ENCODE peak calls at places on chromosomes 7 and 10, in six cellular contexts. V is NB4, D is pancreas, B is endothelial cell of umbilical vein, L is neural progenitor cell, K is MG63. H is an unnamed sample.

GRCh38 chr7:159031135-159031701 is 113.4 kb downstream of the VIPR2 start:
- DNase-seq in K (no peak), D (peak), V (peak), L (peak), B (no peak), H (no peak)

GRCh38 chr7:2444476-2444875 is 31.7 kb downstream of the GRIFIN start:
- DNase-seq in B (no peak), K (peak), D (no peak), L (no peak), V (no peak), H (no peak)

GRCh38 chr10:73414230-73414981 is 548 bp upstream of the ANXA7 start:
- DNase-seq in V (no peak), D (no peak), K (no peak), B (no peak), L (no peak), H (no peak)

GRCh38 chr7:26417911-26418413 is 126.3 kb downstream of the SNX10 start:
- DNase-seq in D (no peak), L (no peak), V (no peak), K (no peak), B (peak), H (no peak)

GRCh38 chr7:194257-194995 is 2.1 kb downstream of the FAM20C start:
- DNase-seq in V (no peak), B (peak), L (no peak), K (no peak), D (no peak), H (no peak)

GRCh38 chr7:80379034-80379433 is 132.8 kb downstream of the GNAT3 start:
- DNase-seq in D (no peak), V (no peak), K (no peak), B (peak), L (no peak), H (no peak)

GRCh38 chr7:41255113-41255512 is 447.8 kb downstream of the INHBA start:
- DNase-seq in K (no peak), L (no peak), V (no peak), D (no peak), B (no peak), H (no peak)

GRCh38 chr7:116169060-116169459 is 41.3 kb upstream of the TES start:
- DNase-seq in V (no peak), B (no peak), L (no peak), K (peak), D (no peak), H (no peak)

GRCh38 chr10:74334221-74334620 is 183.2 kb downstream of the ADK start:
- DNase-seq in K (no peak), L (no peak), V (no peak), D (no peak), B (no peak), H (no peak)

GRCh38 chr10:88271736-88272135 is 311.4 kb downstream of the RNLS start:
- DNase-seq in D (no peak), B (no peak), V (peak), K (no peak), L (no peak), H (no peak)

GRCh38 chr10:74576586-74576985 is 249.8 kb upstream of the KAT6B start:
- DNase-seq in K (no peak), L (no peak), D (no peak), B (no peak), V (no peak), H (no peak)

GRCh38 chr7:77444123-77444522 is 28.0 kb upstream of the GSAP start:
- DNase-seq in D (no peak), V (no peak), B (no peak), K (no peak), L (peak), H (no peak)

GRCh38 chr10:73386583-73386982 is 27.3 kb downstream of the ANXA7 start:
- DNase-seq in K (no peak), D (no peak), V (no peak), L (no peak), B (no peak), H (no peak)

GRCh38 chr10:29957887-29958330 is 101.5 kb downstream of the JCAD start:
- DNase-seq in B (no peak), K (no peak), L (no peak), D (peak), V (peak), H (peak)

GRCh38 chr7:5494683-5495561 is 71.3 kb upstream of the TNRC18 start:
- DNase-seq in V (peak), D (peak), L (peak), K (peak), B (peak), H (peak)
- H3K4me3 ChIP-seq in V (no peak), D (peak), L (no peak), K (no peak), B (no peak), H (peak)

DNA sequence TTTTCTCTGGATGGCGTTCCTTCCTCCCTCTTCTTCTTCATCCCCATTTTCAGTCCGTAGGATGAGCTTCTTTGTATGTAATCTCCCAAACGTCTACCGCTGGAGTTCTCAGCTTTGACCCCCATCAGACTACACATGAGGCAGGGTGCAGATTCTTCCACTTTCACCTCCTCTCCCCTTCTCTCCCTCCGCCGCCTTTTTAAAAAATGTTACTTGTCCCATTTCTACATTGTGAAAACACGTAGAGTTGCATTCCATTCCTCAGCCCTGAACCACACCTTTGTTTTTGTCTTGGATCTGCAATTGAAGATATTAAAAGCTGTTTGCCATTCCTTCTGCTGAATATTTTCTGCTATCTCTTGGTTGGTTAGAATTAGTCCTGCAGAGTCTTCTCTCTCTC is 6.2 kb downstream of the ADIRF start:
- DNase-seq in L (no peak), V (no peak), B (no peak), K (no peak), D (no peak), H (no peak)
- H3K4me3 ChIP-seq in L (no peak), V (no peak), B (no peak), K (no peak), D (no peak), H (no peak)

GRCh38 chr10:132992433-132993215 is 50.3 kb upstream of the CFAP46 start:
- DNase-seq in D (no peak), B (no peak), L (no peak), K (no peak), V (no peak), H (no peak)
- H3K4me3 ChIP-seq in D (no peak), B (no peak), L (no peak), K (no peak), V (no peak), H (no peak)

DNA sequence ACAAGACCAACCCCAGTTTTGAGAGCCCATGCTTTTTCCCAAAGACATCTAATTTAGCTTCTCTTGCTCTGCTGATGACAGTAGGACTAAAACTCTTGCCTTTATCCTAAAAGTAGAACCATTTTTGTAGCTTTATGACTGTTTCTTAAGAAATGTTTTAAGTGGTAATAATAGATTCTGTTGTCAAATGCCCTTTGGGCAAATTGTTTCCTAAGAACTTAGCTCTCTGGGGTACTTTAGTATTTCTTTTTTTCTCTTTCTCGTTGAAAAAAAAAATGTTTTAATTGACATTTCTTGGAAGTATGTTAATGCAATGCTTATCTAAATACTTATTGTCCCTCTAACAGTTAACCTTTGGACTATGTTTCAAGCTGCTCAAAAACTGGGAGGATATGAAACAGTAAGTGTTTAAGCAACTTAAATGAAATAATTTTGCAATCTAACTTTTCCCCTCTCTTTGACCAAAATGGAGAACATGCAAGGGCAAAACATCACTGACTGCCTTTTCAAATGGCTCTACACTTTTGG is 157.5 kb downstream of the ARID5B start:
- DNase-seq in V (no peak), K (no peak), D (no peak), B (no peak), L (no peak), H (no peak)
- H3K4me3 ChIP-seq in V (no peak), K (no peak), D (no peak), B (no peak), L (no peak), H (no peak)

GRCh38 chr10:126906704-126907422 is 1.6 kb downstream of the DOCK1 start:
- DNase-seq in L (no peak), B (no peak), D (no peak), V (no peak), K (no peak), H (no peak)
- H3K4me3 ChIP-seq in L (peak), B (no peak), D (peak), V (no peak), K (peak), H (no peak)

DNA sequence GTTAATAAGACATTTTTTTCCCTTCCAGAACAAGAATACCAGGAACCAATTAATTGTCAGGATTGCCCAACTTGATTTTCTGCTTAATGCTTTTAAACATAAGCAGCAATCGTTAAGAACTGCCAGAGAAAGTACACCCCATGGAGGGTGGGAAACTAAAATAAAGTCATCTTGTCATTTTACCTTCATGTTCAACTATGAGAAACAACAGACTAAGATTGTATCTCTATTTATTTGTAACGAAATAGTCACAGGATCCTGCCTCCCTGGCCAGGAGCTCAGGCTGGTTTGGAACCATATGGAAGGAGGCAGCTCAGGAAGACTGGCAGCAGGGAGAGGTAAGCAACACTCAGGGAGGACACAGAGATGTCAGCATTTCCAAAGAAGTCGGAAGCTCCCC is 129.6 kb downstream of the TNS3 start:
- DNase-seq in L (no peak), B (no peak), K (no peak), D (no peak), V (no peak), H (no peak)
- H3K4me3 ChIP-seq in L (no peak), B (peak), K (no peak), D (peak), V (no peak), H (no peak)

GRCh38 chr7:106065560-106066500 is 46.3 kb downstream of the SYPL1 start:
- DNase-seq in L (peak), K (no peak), V (no peak), D (no peak), B (no peak), H (no peak)
- H3K4me3 ChIP-seq in L (no peak), K (peak), V (no peak), D (peak), B (no peak), H (no peak)

GRCh38 chr7:111092406-111093160 is 1.7 kb downstream of the LRRN3 start:
- DNase-seq in D (no peak), V (no peak), L (no peak), K (no peak), B (no peak), H (no peak)
- H3K4me3 ChIP-seq in D (no peak), V (no peak), L (peak), K (no peak), B (no peak), H (no peak)

DNA sequence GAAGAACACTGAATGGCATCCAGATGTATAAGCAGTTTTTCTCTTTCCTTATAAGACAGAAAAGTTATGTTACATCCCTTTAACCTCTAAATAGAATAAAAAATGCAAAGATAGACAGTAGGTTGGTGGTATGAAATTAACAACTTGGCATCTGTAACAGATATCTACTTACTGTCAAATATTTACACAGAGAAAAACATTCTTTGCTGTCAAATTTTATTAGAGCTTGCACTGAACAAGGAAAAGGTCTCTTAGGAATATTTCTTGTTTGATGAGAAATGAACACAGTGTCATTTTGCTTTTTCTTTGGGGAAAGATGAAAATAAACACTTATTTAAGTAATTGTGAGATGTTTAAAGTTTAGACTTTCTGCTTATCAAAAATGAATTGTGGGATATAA is 65.6 kb upstream of the PCDH15 start:
- DNase-seq in L (no peak), V (no peak), D (no peak), B (no peak), K (no peak), H (no peak)
- H3K4me3 ChIP-seq in L (no peak), V (no peak), D (no peak), B (no peak), K (no peak), H (no peak)

DNA sequence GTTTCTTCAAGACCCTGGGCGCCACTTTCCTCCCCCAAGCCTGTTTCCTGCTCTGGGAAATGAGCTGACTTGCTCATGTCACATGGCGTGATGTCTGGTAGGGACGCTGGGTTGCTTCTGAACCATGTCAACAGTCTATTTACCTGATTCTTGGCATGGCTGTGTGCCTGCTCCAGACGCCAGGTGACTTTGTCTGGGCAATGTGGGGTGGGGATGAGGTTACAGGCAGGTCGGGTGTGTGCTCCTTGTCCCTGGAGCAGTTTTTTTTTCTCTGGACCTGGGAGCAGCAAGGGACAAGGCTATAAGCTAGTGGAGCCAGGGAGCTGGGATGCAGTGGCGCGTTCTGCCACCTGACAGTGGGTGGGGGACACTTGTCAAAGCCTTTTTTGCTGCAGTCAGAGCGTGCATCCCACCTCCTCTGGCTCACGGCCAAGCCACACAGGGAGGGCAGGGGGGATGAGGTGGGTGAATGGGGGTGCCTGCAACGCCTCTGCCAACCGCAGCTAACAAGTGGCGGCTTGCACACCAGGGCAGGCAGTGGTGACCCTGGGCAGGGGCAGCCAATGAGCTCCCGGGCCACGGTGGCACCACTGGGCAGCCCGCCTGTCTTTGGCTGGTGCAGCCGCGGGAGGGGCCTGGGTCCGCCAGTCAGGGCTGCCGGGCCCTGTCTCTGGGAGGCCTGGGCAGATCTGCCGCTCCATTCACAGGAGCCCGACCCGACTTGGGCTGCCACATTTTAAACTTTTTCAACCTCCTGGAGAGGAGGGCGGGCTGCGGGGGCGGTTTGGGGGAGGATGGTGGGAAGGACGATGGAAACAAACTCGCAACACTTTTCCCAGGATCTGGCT is 22.9 kb downstream of the DNAJB12 start:
- DNase-seq in D (peak), K (peak), B (peak), L (peak), V (peak), H (peak)
- H3K4me3 ChIP-seq in D (peak), K (no peak), B (no peak), L (no peak), V (peak), H (peak)